ENCODE peak calls at places on chromosomes 5 and 9, in eight cellular contexts. One of them, this sample, is unnamed.

GRCh38 chr9:115374724-115375268 is 256.8 kb upstream of the TNC start:
- DNase-seq in B cell: no peak
- DNase-seq in activated CD4-positive, alpha-beta T cell treated with anti-CD3 and anti-CD28 coated beads for 24 hours: no peak
- DNase-seq in activated naive CD4-positive, alpha-beta T cell treated with anti-CD3 and anti-CD28 coated beads for 36 hours: no peak
- DNase-seq in uterus: no peak
- DNase-seq in aorta: no peak
- DNase-seq in foreskin fibroblast: no peak
- DNase-seq in HL-60: no peak
- DNase-seq in this sample: no peak

GRCh38 chr5:169762338-169763095 is 125.4 kb downstream of the DOCK2 start:
- DNase-seq in B cell: no peak
- DNase-seq in activated CD4-positive, alpha-beta T cell treated with anti-CD3 and anti-CD28 coated beads for 24 hours: no peak
- DNase-seq in activated naive CD4-positive, alpha-beta T cell treated with anti-CD3 and anti-CD28 coated beads for 36 hours: no peak
- DNase-seq in uterus: no peak
- DNase-seq in aorta: no peak
- DNase-seq in foreskin fibroblast: no peak
- DNase-seq in HL-60: no peak
- DNase-seq in this sample: no peak

GRCh38 chr9:133226219-133227171 is 17.4 kb upstream of the OBP2B start:
- DNase-seq in B cell: no peak
- DNase-seq in activated CD4-positive, alpha-beta T cell treated with anti-CD3 and anti-CD28 coated beads for 24 hours: no peak
- DNase-seq in activated naive CD4-positive, alpha-beta T cell treated with anti-CD3 and anti-CD28 coated beads for 36 hours: no peak
- DNase-seq in uterus: no peak
- DNase-seq in aorta: peak; percentile 64
- DNase-seq in foreskin fibroblast: no peak
- DNase-seq in HL-60: no peak
- DNase-seq in this sample: no peak

GRCh38 chr5:33713087-33713486 is 178.7 kb downstream of the ADAMTS12 start:
- DNase-seq in B cell: no peak
- DNase-seq in activated CD4-positive, alpha-beta T cell treated with anti-CD3 and anti-CD28 coated beads for 24 hours: no peak
- DNase-seq in activated naive CD4-positive, alpha-beta T cell treated with anti-CD3 and anti-CD28 coated beads for 36 hours: no peak
- DNase-seq in uterus: no peak
- DNase-seq in aorta: no peak
- DNase-seq in foreskin fibroblast: no peak
- DNase-seq in HL-60: no peak
- DNase-seq in this sample: no peak

GRCh38 chr9:18923167-18923566 is 109.8 kb downstream of the SAXO1 start:
- DNase-seq in B cell: no peak
- DNase-seq in activated CD4-positive, alpha-beta T cell treated with anti-CD3 and anti-CD28 coated beads for 24 hours: no peak
- DNase-seq in activated naive CD4-positive, alpha-beta T cell treated with anti-CD3 and anti-CD28 coated beads for 36 hours: no peak
- DNase-seq in uterus: no peak
- DNase-seq in aorta: no peak
- DNase-seq in foreskin fibroblast: no peak
- DNase-seq in HL-60: no peak
- DNase-seq in this sample: no peak

GRCh38 chr5:72817639-72818266 is 1.3 kb downstream of the TNPO1 start:
- DNase-seq in B cell: no peak
- DNase-seq in activated CD4-positive, alpha-beta T cell treated with anti-CD3 and anti-CD28 coated beads for 24 hours: no peak
- DNase-seq in activated naive CD4-positive, alpha-beta T cell treated with anti-CD3 and anti-CD28 coated beads for 36 hours: no peak
- DNase-seq in uterus: no peak
- DNase-seq in aorta: no peak
- DNase-seq in foreskin fibroblast: no peak
- DNase-seq in HL-60: no peak
- DNase-seq in this sample: no peak

GRCh38 chr9:17531642-17532254 is 47.1 kb upstream of the SH3GL2 start:
- DNase-seq in B cell: no peak
- DNase-seq in activated CD4-positive, alpha-beta T cell treated with anti-CD3 and anti-CD28 coated beads for 24 hours: peak; percentile 10
- DNase-seq in activated naive CD4-positive, alpha-beta T cell treated with anti-CD3 and anti-CD28 coated beads for 36 hours: peak; percentile 52
- DNase-seq in uterus: peak; percentile 23
- DNase-seq in aorta: no peak
- DNase-seq in foreskin fibroblast: peak; percentile 28
- DNase-seq in HL-60: no peak
- DNase-seq in this sample: peak; percentile 63

GRCh38 chr5:368162-369084 is 46.9 kb downstream of the AHRR start:
- DNase-seq in B cell: peak; percentile 64
- DNase-seq in activated CD4-positive, alpha-beta T cell treated with anti-CD3 and anti-CD28 coated beads for 24 hours: no peak
- DNase-seq in activated naive CD4-positive, alpha-beta T cell treated with anti-CD3 and anti-CD28 coated beads for 36 hours: no peak
- DNase-seq in uterus: no peak
- DNase-seq in aorta: peak; percentile 68
- DNase-seq in foreskin fibroblast: peak; percentile 98
- DNase-seq in HL-60: peak; percentile 94
- DNase-seq in this sample: no peak

GRCh38 chr5:142618125-142618524 is 67.8 kb downstream of the FGF1 start:
- DNase-seq in B cell: no peak
- DNase-seq in activated CD4-positive, alpha-beta T cell treated with anti-CD3 and anti-CD28 coated beads for 24 hours: peak; percentile 6
- DNase-seq in activated naive CD4-positive, alpha-beta T cell treated with anti-CD3 and anti-CD28 coated beads for 36 hours: peak; percentile 73
- DNase-seq in uterus: no peak
- DNase-seq in aorta: no peak
- DNase-seq in foreskin fibroblast: peak; percentile 90
- DNase-seq in HL-60: no peak
- DNase-seq in this sample: no peak

GRCh38 chr9:126611592-126612328 is 2.0 kb upstream of the LMX1B start:
- DNase-seq in B cell: peak; percentile 94
- DNase-seq in activated CD4-positive, alpha-beta T cell treated with anti-CD3 and anti-CD28 coated beads for 24 hours: peak; percentile 73
- DNase-seq in activated naive CD4-positive, alpha-beta T cell treated with anti-CD3 and anti-CD28 coated beads for 36 hours: peak; percentile 81
- DNase-seq in uterus: peak; percentile 64
- DNase-seq in aorta: peak; percentile 91
- DNase-seq in foreskin fibroblast: peak; percentile 49
- DNase-seq in HL-60: peak; percentile 36
- DNase-seq in this sample: peak; percentile 68

GRCh38 chr9:18638448-18639249 is 164.7 kb downstream of the ADAMTSL1 start:
- DNase-seq in B cell: no peak
- DNase-seq in activated CD4-positive, alpha-beta T cell treated with anti-CD3 and anti-CD28 coated beads for 24 hours: no peak
- DNase-seq in activated naive CD4-positive, alpha-beta T cell treated with anti-CD3 and anti-CD28 coated beads for 36 hours: no peak
- DNase-seq in uterus: no peak
- DNase-seq in aorta: no peak
- DNase-seq in foreskin fibroblast: peak; percentile 21
- DNase-seq in HL-60: no peak
- DNase-seq in this sample: no peak

GRCh38 chr5:405421-405820 is 37.6 kb upstream of the EXOC3 start:
- DNase-seq in B cell: peak; percentile 1
- DNase-seq in activated CD4-positive, alpha-beta T cell treated with anti-CD3 and anti-CD28 coated beads for 24 hours: no peak
- DNase-seq in activated naive CD4-positive, alpha-beta T cell treated with anti-CD3 and anti-CD28 coated beads for 36 hours: no peak
- DNase-seq in uterus: no peak
- DNase-seq in aorta: peak; percentile 37
- DNase-seq in foreskin fibroblast: no peak
- DNase-seq in HL-60: no peak
- DNase-seq in this sample: no peak

GRCh38 chr5:106454651-106455415 is 1215.9 kb downstream of the EFNA5 start:
- DNase-seq in B cell: no peak
- DNase-seq in activated CD4-positive, alpha-beta T cell treated with anti-CD3 and anti-CD28 coated beads for 24 hours: no peak
- DNase-seq in activated naive CD4-positive, alpha-beta T cell treated with anti-CD3 and anti-CD28 coated beads for 36 hours: no peak
- DNase-seq in uterus: no peak
- DNase-seq in aorta: no peak
- DNase-seq in foreskin fibroblast: peak; percentile 21
- DNase-seq in HL-60: no peak
- DNase-seq in this sample: no peak